ENCODE peak calls at places on chromosomes 6 and 20, in nine cellular contexts. One of them, this sample, is unnamed. For H3K4me1, the result is how much of the 10 kb centered on the place peaks cover.

GRCh38 chr6:38110407-38111025 is 291.0 kb downstream of the ZFAND3 start:
- DNase-seq in cardiac muscle cell: peak
- DNase-seq in PC-3: no peak
- DNase-seq in adrenal gland: peak
- DNase-seq in mucosa of descending colon: no peak
- DNase-seq in CD8-positive, alpha-beta T cell: no peak
- DNase-seq in thoracic aorta: no peak
- DNase-seq in uterus: peak
- DNase-seq in left ventricle myocardium inferior: no peak
- DNase-seq in this sample: no peak

GRCh38 chr20:64107736-64108457 is 532 bp upstream of the NPBWR2 start:
- DNase-seq in PC-3: no peak
- DNase-seq in mucosa of descending colon: no peak
- DNase-seq in CD8-positive, alpha-beta T cell: no peak
- DNase-seq in cardiac muscle cell: no peak
- DNase-seq in adrenal gland: peak
- DNase-seq in left ventricle myocardium inferior: peak
- DNase-seq in thoracic aorta: no peak
- DNase-seq in uterus: no peak
- DNase-seq in this sample: peak

GRCh38 chr6:21305827-21306469 is 287.6 kb upstream of the SOX4 start:
- DNase-seq in mucosa of descending colon: no peak
- DNase-seq in cardiac muscle cell: peak
- DNase-seq in CD8-positive, alpha-beta T cell: no peak
- DNase-seq in adrenal gland: no peak
- DNase-seq in PC-3: peak
- DNase-seq in thoracic aorta: no peak
- DNase-seq in uterus: no peak
- DNase-seq in left ventricle myocardium inferior: no peak
- DNase-seq in this sample: no peak

GRCh38 chr6:116268589-116269293 is 11.0 kb downstream of the TSPYL1 start:
- DNase-seq in uterus: no peak
- DNase-seq in CD8-positive, alpha-beta T cell: no peak
- DNase-seq in left ventricle myocardium inferior: no peak
- DNase-seq in thoracic aorta: no peak
- DNase-seq in cardiac muscle cell: peak
- DNase-seq in mucosa of descending colon: no peak
- DNase-seq in PC-3: peak
- DNase-seq in adrenal gland: no peak
- DNase-seq in this sample: no peak

GRCh38 chr6:144158133-144158532 is 7.8 kb downstream of the STX11 start:
- DNase-seq in PC-3: peak
- DNase-seq in uterus: peak
- DNase-seq in thoracic aorta: no peak
- DNase-seq in mucosa of descending colon: no peak
- DNase-seq in CD8-positive, alpha-beta T cell: no peak
- DNase-seq in left ventricle myocardium inferior: peak
- DNase-seq in adrenal gland: peak
- DNase-seq in cardiac muscle cell: peak
- DNase-seq in this sample: no peak

GRCh38 chr20:5077761-5078387 is 41.9 kb downstream of the PCNA start:
- DNase-seq in adrenal gland: no peak
- DNase-seq in thoracic aorta: no peak
- DNase-seq in uterus: no peak
- DNase-seq in cardiac muscle cell: no peak
- DNase-seq in CD8-positive, alpha-beta T cell: peak
- DNase-seq in left ventricle myocardium inferior: no peak
- DNase-seq in mucosa of descending colon: no peak
- DNase-seq in PC-3: no peak
- DNase-seq in this sample: no peak

GRCh38 chr20:9903048-9903651 is 64.3 kb upstream of the PAK5 start:
- DNase-seq in left ventricle myocardium inferior: no peak
- DNase-seq in PC-3: peak
- DNase-seq in mucosa of descending colon: no peak
- DNase-seq in CD8-positive, alpha-beta T cell: no peak
- DNase-seq in thoracic aorta: no peak
- DNase-seq in adrenal gland: no peak
- DNase-seq in cardiac muscle cell: peak
- DNase-seq in uterus: no peak
- DNase-seq in this sample: no peak

GRCh38 chr20:23923311-23923710 is 43.8 kb upstream of the CST5 start:
- DNase-seq in thoracic aorta: no peak
- DNase-seq in mucosa of descending colon: no peak
- DNase-seq in CD8-positive, alpha-beta T cell: no peak
- DNase-seq in cardiac muscle cell: no peak
- DNase-seq in uterus: no peak
- DNase-seq in adrenal gland: no peak
- DNase-seq in PC-3: no peak
- DNase-seq in left ventricle myocardium inferior: no peak
- DNase-seq in this sample: no peak

GRCh38 chr20:44848254-44849015 is 37.1 kb upstream of the YWHAB start:
- DNase-seq in PC-3: peak
- DNase-seq in uterus: no peak
- DNase-seq in adrenal gland: no peak
- DNase-seq in left ventricle myocardium inferior: no peak
- DNase-seq in CD8-positive, alpha-beta T cell: no peak
- DNase-seq in mucosa of descending colon: no peak
- DNase-seq in thoracic aorta: no peak
- DNase-seq in cardiac muscle cell: no peak
- DNase-seq in this sample: no peak

GRCh38 chr20:53748821-53749402 is 155.3 kb upstream of the ZNF217 start:
- DNase-seq in mucosa of descending colon: no peak
- DNase-seq in CD8-positive, alpha-beta T cell: no peak
- DNase-seq in left ventricle myocardium inferior: no peak
- DNase-seq in PC-3: peak
- DNase-seq in adrenal gland: no peak
- DNase-seq in thoracic aorta: no peak
- DNase-seq in cardiac muscle cell: peak
- DNase-seq in uterus: no peak
- DNase-seq in this sample: no peak

GRCh38 chr6:157269261-157269794 is 54.0 kb downstream of the TMEM242 start:
- DNase-seq in PC-3: no peak
- DNase-seq in mucosa of descending colon: peak
- DNase-seq in uterus: peak
- DNase-seq in CD8-positive, alpha-beta T cell: no peak
- DNase-seq in adrenal gland: peak
- DNase-seq in thoracic aorta: peak
- DNase-seq in left ventricle myocardium inferior: peak
- DNase-seq in cardiac muscle cell: peak
- DNase-seq in this sample: no peak

GRCh38 chr6:3310710-3311109 is 52.0 kb downstream of the PSMG4 start:
- DNase-seq in PC-3: peak
- DNase-seq in adrenal gland: no peak
- DNase-seq in thoracic aorta: no peak
- DNase-seq in CD8-positive, alpha-beta T cell: no peak
- DNase-seq in left ventricle myocardium inferior: no peak
- DNase-seq in uterus: peak
- DNase-seq in mucosa of descending colon: peak
- DNase-seq in cardiac muscle cell: no peak
- DNase-seq in this sample: no peak

GRCh38 chr6:96542702-96543101 is 20.2 kb upstream of the FHL5 start:
- DNase-seq in adrenal gland: no peak
- DNase-seq in mucosa of descending colon: no peak
- DNase-seq in uterus: no peak
- DNase-seq in thoracic aorta: no peak
- DNase-seq in PC-3: peak
- DNase-seq in cardiac muscle cell: peak
- DNase-seq in left ventricle myocardium inferior: no peak
- DNase-seq in CD8-positive, alpha-beta T cell: no peak
- DNase-seq in this sample: no peak
- TF ChIP-seq CTCF in adrenal gland: peak
- TF ChIP-seq CTCF in mucosa of descending colon: no peak
- TF ChIP-seq CTCF in uterus: no peak
- TF ChIP-seq CTCF in thoracic aorta: peak
- TF ChIP-seq CTCF in PC-3: peak
- TF ChIP-seq CTCF in cardiac muscle cell: peak
- TF ChIP-seq CTCF in left ventricle myocardium inferior: peak
- TF ChIP-seq CTCF in CD8-positive, alpha-beta T cell: peak
- TF ChIP-seq CTCF in this sample: peak

GRCh38 chr6:101199441-101199840 is 194.1 kb upstream of the GRIK2 start:
- DNase-seq in adrenal gland: no peak
- DNase-seq in CD8-positive, alpha-beta T cell: no peak
- DNase-seq in mucosa of descending colon: no peak
- DNase-seq in cardiac muscle cell: no peak
- DNase-seq in left ventricle myocardium inferior: no peak
- DNase-seq in uterus: no peak
- DNase-seq in thoracic aorta: no peak
- DNase-seq in PC-3: no peak
- DNase-seq in this sample: no peak
- H3K4me1 ChIP-seq in adrenal gland: under half
- H3K4me1 ChIP-seq in CD8-positive, alpha-beta T cell: under half
- H3K4me1 ChIP-seq in mucosa of descending colon: under half
- H3K4me1 ChIP-seq in cardiac muscle cell: under half
- H3K4me1 ChIP-seq in left ventricle myocardium inferior: under half
- H3K4me1 ChIP-seq in uterus: under half
- H3K4me1 ChIP-seq in thoracic aorta: under half
- H3K4me1 ChIP-seq in PC-3: under half
- H3K4me1 ChIP-seq in this sample: under half

GRCh38 chr6:89122625-89123024 is 4.8 kb upstream of the SRSF12 start:
- DNase-seq in uterus: no peak
- DNase-seq in thoracic aorta: no peak
- DNase-seq in PC-3: peak
- DNase-seq in cardiac muscle cell: peak
- DNase-seq in mucosa of descending colon: no peak
- DNase-seq in adrenal gland: no peak
- DNase-seq in left ventricle myocardium inferior: no peak
- DNase-seq in CD8-positive, alpha-beta T cell: no peak
- DNase-seq in this sample: no peak
- TF ChIP-seq CTCF in uterus: peak
- TF ChIP-seq CTCF in thoracic aorta: peak
- TF ChIP-seq CTCF in PC-3: peak
- TF ChIP-seq CTCF in cardiac muscle cell: peak
- TF ChIP-seq CTCF in mucosa of descending colon: no peak
- TF ChIP-seq CTCF in adrenal gland: peak
- TF ChIP-seq CTCF in left ventricle myocardium inferior: peak
- TF ChIP-seq CTCF in CD8-positive, alpha-beta T cell: peak
- TF ChIP-seq CTCF in this sample: peak

GRCh38 chr6:149474108-149474935 is 10.5 kb downstream of the ZC3H12D start:
- DNase-seq in left ventricle myocardium inferior: no peak
- DNase-seq in PC-3: no peak
- DNase-seq in thoracic aorta: no peak
- DNase-seq in cardiac muscle cell: no peak
- DNase-seq in uterus: no peak
- DNase-seq in adrenal gland: no peak
- DNase-seq in mucosa of descending colon: peak
- DNase-seq in CD8-positive, alpha-beta T cell: no peak
- DNase-seq in this sample: no peak

GRCh38 chr6:149478631-149479314 is 6.0 kb downstream of the ZC3H12D start:
- DNase-seq in PC-3: no peak
- DNase-seq in adrenal gland: no peak
- DNase-seq in uterus: no peak
- DNase-seq in mucosa of descending colon: no peak
- DNase-seq in cardiac muscle cell: no peak
- DNase-seq in CD8-positive, alpha-beta T cell: no peak
- DNase-seq in thoracic aorta: no peak
- DNase-seq in left ventricle myocardium inferior: no peak
- DNase-seq in this sample: no peak

GRCh38 chr6:149480502-149481280 is 4.1 kb downstream of the ZC3H12D start:
- DNase-seq in cardiac muscle cell: no peak
- DNase-seq in uterus: no peak
- DNase-seq in adrenal gland: no peak
- DNase-seq in mucosa of descending colon: no peak
- DNase-seq in left ventricle myocardium inferior: no peak
- DNase-seq in PC-3: no peak
- DNase-seq in CD8-positive, alpha-beta T cell: no peak
- DNase-seq in thoracic aorta: no peak
- DNase-seq in this sample: no peak

GRCh38 chr6:149476789-149477455 is 7.9 kb downstream of the ZC3H12D start:
- DNase-seq in mucosa of descending colon: no peak
- DNase-seq in left ventricle myocardium inferior: no peak
- DNase-seq in CD8-positive, alpha-beta T cell: no peak
- DNase-seq in thoracic aorta: no peak
- DNase-seq in cardiac muscle cell: no peak
- DNase-seq in adrenal gland: no peak
- DNase-seq in uterus: no peak
- DNase-seq in PC-3: no peak
- DNase-seq in this sample: no peak

GRCh38 chr6:149477544-149477943 is 7.3 kb downstream of the ZC3H12D start:
- DNase-seq in adrenal gland: no peak
- DNase-seq in uterus: no peak
- DNase-seq in cardiac muscle cell: no peak
- DNase-seq in thoracic aorta: no peak
- DNase-seq in left ventricle myocardium inferior: no peak
- DNase-seq in PC-3: no peak
- DNase-seq in CD8-positive, alpha-beta T cell: no peak
- DNase-seq in mucosa of descending colon: no peak
- DNase-seq in this sample: no peak
- H3K4me1 ChIP-seq in adrenal gland: under half
- H3K4me1 ChIP-seq in uterus: under half
- H3K4me1 ChIP-seq in cardiac muscle cell: under half
- H3K4me1 ChIP-seq in thoracic aorta: under half
- H3K4me1 ChIP-seq in left ventricle myocardium inferior: under half
- H3K4me1 ChIP-seq in PC-3: under half
- H3K4me1 ChIP-seq in CD8-positive, alpha-beta T cell: under half
- H3K4me1 ChIP-seq in mucosa of descending colon: under half
- H3K4me1 ChIP-seq in this sample: under half

DNA sequence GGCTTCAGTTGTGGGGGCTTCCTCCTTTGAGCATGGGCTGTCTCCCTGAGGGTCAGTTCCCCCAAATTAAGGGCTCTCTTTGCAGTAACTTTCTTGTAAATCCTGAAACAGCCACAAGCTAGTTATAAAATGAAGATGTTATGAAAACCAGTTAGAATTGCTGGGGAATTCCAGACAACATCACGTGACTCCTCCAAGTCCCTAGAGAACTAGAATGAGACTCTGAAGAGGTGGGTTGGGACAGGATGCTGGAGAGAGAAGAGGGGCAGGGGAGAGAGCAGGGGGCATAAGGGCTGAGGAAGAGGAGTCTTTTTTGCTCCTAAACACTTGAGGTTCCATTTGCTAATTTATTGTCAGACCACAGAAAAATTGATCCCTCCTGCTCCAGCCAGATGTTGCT is 380.3 kb downstream of the DHX35 start:
- DNase-seq in PC-3: no peak
- DNase-seq in cardiac muscle cell: no peak
- DNase-seq in thoracic aorta: no peak
- DNase-seq in mucosa of descending colon: no peak
- DNase-seq in left ventricle myocardium inferior: no peak
- DNase-seq in uterus: no peak
- DNase-seq in adrenal gland: no peak
- DNase-seq in CD8-positive, alpha-beta T cell: no peak
- DNase-seq in this sample: no peak
- TF ChIP-seq CTCF in PC-3: no peak
- TF ChIP-seq CTCF in cardiac muscle cell: no peak
- TF ChIP-seq CTCF in thoracic aorta: no peak
- TF ChIP-seq CTCF in mucosa of descending colon: no peak
- TF ChIP-seq CTCF in left ventricle myocardium inferior: no peak
- TF ChIP-seq CTCF in uterus: no peak
- TF ChIP-seq CTCF in adrenal gland: no peak
- TF ChIP-seq CTCF in CD8-positive, alpha-beta T cell: no peak
- TF ChIP-seq CTCF in this sample: no peak

This sample was measured in upper lobe of right lung.